ENCODE peak calls at places on chromosomes 3 and 15, in seven cellular contexts. One of them, this sample, is unnamed.

GRCh38 chr15:61983087-61983486 is 77.2 kb downstream of the VPS13C start:
- DNase-seq in HCT116: no peak
- DNase-seq in H1: no peak
- DNase-seq in K562: no peak
- DNase-seq in GM12878: no peak
- DNase-seq in HepG2: no peak
- DNase-seq in SK-N-SH: no peak
- DNase-seq in this sample: no peak

GRCh38 chr3:157073810-157074209 is 86.1 kb downstream of the CCNL1 start:
- DNase-seq in HCT116: no peak
- DNase-seq in H1: no peak
- DNase-seq in K562: no peak
- DNase-seq in GM12878: no peak
- DNase-seq in HepG2: no peak
- DNase-seq in SK-N-SH: peak
- DNase-seq in this sample: no peak

GRCh38 chr3:51434746-51435323 is 43.8 kb downstream of the RBM15B start:
- DNase-seq in HCT116: peak
- DNase-seq in H1: peak
- DNase-seq in K562: peak
- DNase-seq in GM12878: peak
- DNase-seq in HepG2: peak
- DNase-seq in SK-N-SH: peak
- DNase-seq in this sample: peak

GRCh38 chr3:139480585-139480984 is 4.3 kb upstream of the RBP2 start:
- DNase-seq in HCT116: no peak
- DNase-seq in H1: peak
- DNase-seq in K562: no peak
- DNase-seq in GM12878: no peak
- DNase-seq in HepG2: no peak
- DNase-seq in SK-N-SH: no peak
- DNase-seq in this sample: no peak

GRCh38 chr15:63703641-63704040 is 106.5 kb downstream of the FBXL22 start:
- DNase-seq in HCT116: no peak
- DNase-seq in H1: no peak
- DNase-seq in K562: no peak
- DNase-seq in GM12878: no peak
- DNase-seq in HepG2: no peak
- DNase-seq in SK-N-SH: no peak
- DNase-seq in this sample: no peak

GRCh38 chr3:75144396-75144795 is 519.7 kb upstream of the FRG2C start:
- DNase-seq in HCT116: no peak
- DNase-seq in H1: no peak
- DNase-seq in K562: no peak
- DNase-seq in GM12878: no peak
- DNase-seq in HepG2: peak
- DNase-seq in SK-N-SH: no peak
- DNase-seq in this sample: no peak

GRCh38 chr3:180283251-180283650 is 246.5 kb upstream of the PEX5L start:
- DNase-seq in HCT116: no peak
- DNase-seq in H1: no peak
- DNase-seq in K562: no peak
- DNase-seq in GM12878: no peak
- DNase-seq in HepG2: no peak
- DNase-seq in SK-N-SH: no peak
- DNase-seq in this sample: no peak

GRCh38 chr15:64686130-64686735 is 89.2 kb downstream of the RBPMS2 start:
- DNase-seq in HCT116: peak
- DNase-seq in H1: no peak
- DNase-seq in K562: peak
- DNase-seq in GM12878: no peak
- DNase-seq in HepG2: peak
- DNase-seq in SK-N-SH: peak
- DNase-seq in this sample: no peak

GRCh38 chr15:53831907-53832793 is 72.7 kb upstream of the WDR72 start:
- DNase-seq in HCT116: no peak
- DNase-seq in H1: no peak
- DNase-seq in K562: no peak
- DNase-seq in GM12878: no peak
- DNase-seq in HepG2: peak
- DNase-seq in SK-N-SH: no peak
- DNase-seq in this sample: no peak

GRCh38 chr15:60392986-60393811 is 4.6 kb downstream of the ANXA2 start:
- DNase-seq in HCT116: peak
- DNase-seq in H1: no peak
- DNase-seq in K562: no peak
- DNase-seq in GM12878: no peak
- DNase-seq in HepG2: peak
- DNase-seq in SK-N-SH: no peak
- DNase-seq in this sample: no peak

GRCh38 chr3:10528046-10528445 is 22.7 kb upstream of the ATP2B2 start:
- DNase-seq in HCT116: no peak
- DNase-seq in H1: no peak
- DNase-seq in K562: no peak
- DNase-seq in GM12878: no peak
- DNase-seq in HepG2: no peak
- DNase-seq in SK-N-SH: no peak
- DNase-seq in this sample: no peak

DNA sequence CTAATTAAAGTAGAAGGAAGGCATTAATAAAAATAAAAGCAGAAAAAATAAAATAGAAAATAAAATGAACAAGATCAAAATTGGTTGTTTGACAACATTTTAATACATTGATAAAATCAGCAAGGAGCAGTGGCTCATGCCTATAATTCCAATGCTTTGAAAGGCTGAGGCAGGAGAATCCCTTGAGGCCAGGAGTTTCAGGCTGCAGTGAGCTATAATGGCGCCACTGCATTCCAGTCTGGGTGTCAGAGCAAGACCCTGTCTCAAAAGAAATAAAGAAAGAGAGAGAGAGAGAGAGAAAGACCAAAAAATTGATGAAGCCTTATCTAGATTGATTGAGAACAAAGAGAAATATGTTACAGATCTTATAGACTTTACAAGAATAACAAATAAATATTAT is 2.1 kb downstream of the XCR1 start:
- DNase-seq in HCT116: no peak
- DNase-seq in H1: no peak
- DNase-seq in K562: no peak
- DNase-seq in GM12878: no peak
- DNase-seq in HepG2: no peak
- DNase-seq in SK-N-SH: no peak
- DNase-seq in this sample: no peak
- TF ChIP-seq JUND in HCT116: no peak
- TF ChIP-seq JUND in H1: no peak
- TF ChIP-seq JUND in K562: no peak
- TF ChIP-seq JUND in GM12878: no peak
- TF ChIP-seq JUND in HepG2: no peak
- TF ChIP-seq JUND in SK-N-SH: no peak
- TF ChIP-seq JUND in this sample: no peak

GRCh38 chr15:38005949-38006800 is 71.7 kb downstream of the TMCO5A start:
- DNase-seq in HCT116: no peak
- DNase-seq in H1: no peak
- DNase-seq in K562: no peak
- DNase-seq in GM12878: no peak
- DNase-seq in HepG2: no peak
- DNase-seq in SK-N-SH: no peak
- DNase-seq in this sample: no peak

GRCh38 chr15:38004218-38004848 is 69.9 kb downstream of the TMCO5A start:
- DNase-seq in HCT116: no peak
- DNase-seq in H1: no peak
- DNase-seq in K562: no peak
- DNase-seq in GM12878: no peak
- DNase-seq in HepG2: no peak
- DNase-seq in SK-N-SH: no peak
- DNase-seq in this sample: no peak

DNA sequence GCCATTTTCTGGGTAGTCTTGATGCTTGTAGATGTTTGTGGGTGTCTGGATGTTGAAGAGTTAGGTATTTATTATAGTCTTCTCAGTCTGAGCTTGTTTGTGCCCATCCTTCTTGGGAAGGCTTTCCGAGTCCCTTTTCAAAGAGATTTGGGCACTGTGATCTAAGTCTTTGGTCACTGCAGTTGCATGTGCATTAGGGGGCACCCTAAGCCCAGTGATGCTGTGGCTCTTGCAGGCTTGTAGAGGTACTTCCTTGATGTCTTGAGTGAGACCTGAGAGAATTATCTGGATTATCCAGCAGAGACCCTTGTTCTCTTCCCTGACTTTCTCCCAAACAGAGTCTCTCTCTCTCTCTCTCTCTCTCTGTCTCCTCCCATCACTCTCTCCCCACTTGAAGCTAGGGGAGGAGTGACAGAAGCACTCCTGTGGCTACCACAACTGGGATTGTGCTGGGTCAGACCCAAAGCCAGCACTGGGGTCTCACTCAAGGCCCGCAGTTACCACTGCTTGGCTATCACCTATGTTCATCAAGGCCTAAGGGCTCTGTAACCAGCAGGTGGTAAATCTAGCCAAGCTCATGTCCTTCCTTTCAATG is 68.5 kb downstream of the TMCO5A start:
- DNase-seq in HCT116: peak
- DNase-seq in H1: peak
- DNase-seq in K562: no peak
- DNase-seq in GM12878: peak
- DNase-seq in HepG2: peak
- DNase-seq in SK-N-SH: no peak
- DNase-seq in this sample: peak
- TF ChIP-seq JUND in HCT116: no peak
- TF ChIP-seq JUND in H1: no peak
- TF ChIP-seq JUND in K562: no peak
- TF ChIP-seq JUND in GM12878: no peak
- TF ChIP-seq JUND in HepG2: no peak
- TF ChIP-seq JUND in SK-N-SH: no peak
- TF ChIP-seq JUND in this sample: no peak

GRCh38 chr15:66412213-66412612 is 25.5 kb downstream of the MAP2K1 start:
- DNase-seq in HCT116: no peak
- DNase-seq in H1: no peak
- DNase-seq in K562: no peak
- DNase-seq in GM12878: no peak
- DNase-seq in HepG2: no peak
- DNase-seq in SK-N-SH: no peak
- DNase-seq in this sample: no peak
- TF ChIP-seq JUND in HCT116: no peak
- TF ChIP-seq JUND in H1: no peak
- TF ChIP-seq JUND in K562: no peak
- TF ChIP-seq JUND in GM12878: no peak
- TF ChIP-seq JUND in HepG2: no peak
- TF ChIP-seq JUND in SK-N-SH: no peak
- TF ChIP-seq JUND in this sample: no peak

GRCh38 chr3:143502101-143502500 is 346.2 kb downstream of the SLC9A9 start:
- DNase-seq in HCT116: no peak
- DNase-seq in H1: no peak
- DNase-seq in K562: no peak
- DNase-seq in GM12878: no peak
- DNase-seq in HepG2: no peak
- DNase-seq in SK-N-SH: no peak
- DNase-seq in this sample: no peak

GRCh38 chr3:143510601-143511000 is 337.7 kb downstream of the SLC9A9 start:
- DNase-seq in HCT116: no peak
- DNase-seq in H1: no peak
- DNase-seq in K562: no peak
- DNase-seq in GM12878: no peak
- DNase-seq in HepG2: no peak
- DNase-seq in SK-N-SH: no peak
- DNase-seq in this sample: no peak

GRCh38 chr3:143503325-143503885 is 344.9 kb downstream of the SLC9A9 start:
- DNase-seq in HCT116: no peak
- DNase-seq in H1: no peak
- DNase-seq in K562: no peak
- DNase-seq in GM12878: no peak
- DNase-seq in HepG2: no peak
- DNase-seq in SK-N-SH: no peak
- DNase-seq in this sample: no peak

GRCh38 chr3:143511174-143511879 is 336.9 kb downstream of the SLC9A9 start:
- DNase-seq in HCT116: no peak
- DNase-seq in H1: no peak
- DNase-seq in K562: no peak
- DNase-seq in GM12878: no peak
- DNase-seq in HepG2: no peak
- DNase-seq in SK-N-SH: no peak
- DNase-seq in this sample: no peak

GRCh38 chr3:143507735-143508580 is 340.3 kb downstream of the SLC9A9 start:
- DNase-seq in HCT116: no peak
- DNase-seq in H1: no peak
- DNase-seq in K562: no peak
- DNase-seq in GM12878: no peak
- DNase-seq in HepG2: no peak
- DNase-seq in SK-N-SH: no peak
- DNase-seq in this sample: no peak
- TF ChIP-seq JUND in HCT116: no peak
- TF ChIP-seq JUND in H1: no peak
- TF ChIP-seq JUND in K562: no peak
- TF ChIP-seq JUND in GM12878: no peak
- TF ChIP-seq JUND in HepG2: no peak
- TF ChIP-seq JUND in SK-N-SH: no peak
- TF ChIP-seq JUND in this sample: no peak

GRCh38 chr3:117665311-117665710 is 955.7 kb downstream of the TUSC7 start:
- DNase-seq in HCT116: no peak
- DNase-seq in H1: no peak
- DNase-seq in K562: no peak
- DNase-seq in GM12878: no peak
- DNase-seq in HepG2: no peak
- DNase-seq in SK-N-SH: no peak
- DNase-seq in this sample: no peak

GRCh38 chr3:117671707-117672318 is 962.2 kb downstream of the TUSC7 start:
- DNase-seq in HCT116: no peak
- DNase-seq in H1: no peak
- DNase-seq in K562: no peak
- DNase-seq in GM12878: no peak
- DNase-seq in HepG2: no peak
- DNase-seq in SK-N-SH: peak
- DNase-seq in this sample: no peak

GRCh38 chr3:117669761-117670160 is 960.2 kb downstream of the TUSC7 start:
- DNase-seq in HCT116: no peak
- DNase-seq in H1: no peak
- DNase-seq in K562: no peak
- DNase-seq in GM12878: no peak
- DNase-seq in HepG2: no peak
- DNase-seq in SK-N-SH: no peak
- DNase-seq in this sample: no peak

GRCh38 chr3:117666316-117666715 is 956.7 kb downstream of the TUSC7 start:
- DNase-seq in HCT116: no peak
- DNase-seq in H1: no peak
- DNase-seq in K562: no peak
- DNase-seq in GM12878: no peak
- DNase-seq in HepG2: no peak
- DNase-seq in SK-N-SH: no peak
- DNase-seq in this sample: no peak

DNA sequence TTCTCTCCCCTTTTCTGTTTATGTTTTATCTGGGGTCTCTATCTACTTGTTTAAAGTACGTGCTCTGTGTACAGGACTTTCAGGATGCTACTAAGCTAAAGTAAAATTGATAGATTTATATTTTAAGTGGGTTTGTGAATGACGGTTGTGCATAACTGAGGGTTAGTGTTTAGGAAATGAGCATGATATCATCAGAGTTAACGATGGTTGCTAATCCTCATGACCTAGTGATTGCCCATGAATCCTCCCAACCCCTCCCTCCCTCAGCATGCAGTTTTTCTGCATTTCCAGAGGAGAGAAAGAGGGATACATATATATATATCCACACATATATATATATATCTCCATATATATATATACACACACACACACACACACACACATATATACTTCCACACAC is 957.2 kb downstream of the TUSC7 start:
- DNase-seq in HCT116: no peak
- DNase-seq in H1: no peak
- DNase-seq in K562: no peak
- DNase-seq in GM12878: no peak
- DNase-seq in HepG2: no peak
- DNase-seq in SK-N-SH: no peak
- DNase-seq in this sample: no peak
- TF ChIP-seq JUND in HCT116: no peak
- TF ChIP-seq JUND in H1: no peak
- TF ChIP-seq JUND in K562: no peak
- TF ChIP-seq JUND in GM12878: no peak
- TF ChIP-seq JUND in HepG2: no peak
- TF ChIP-seq JUND in SK-N-SH: no peak
- TF ChIP-seq JUND in this sample: no peak